ENCODE peak calls at places on chromosomes 2 and 18, in eight cellular contexts. T, C, A, F, N, D, I and Q are unnamed samples.

GRCh38 chr18:62625019-62625418 is 90.3 kb upstream of the PHLPP1 start:
- DNase-seq in I (no peak), A (no peak), C (no peak), T (peak), N (no peak), F (no peak), D (no peak), Q (no peak)

GRCh38 chr2:189362283-189362682 is 79.0 kb upstream of the WDR75 start:
- DNase-seq in N (no peak), A (no peak), D (no peak), T (no peak), F (no peak), C (no peak), I (no peak), Q (no peak)

GRCh38 chr2:133817680-133818566 is 249.7 kb upstream of the NCKAP5 start:
- DNase-seq in A (no peak), F (peak), N (no peak), D (no peak), C (peak), I (no peak), T (no peak), Q (no peak)

GRCh38 chr2:235116885-235117492 is 165.2 kb downstream of the SH3BP4 start:
- DNase-seq in N (no peak), D (no peak), A (no peak), I (peak), T (peak), C (no peak), F (peak), Q (no peak)

GRCh38 chr18:23231340-23232021 is 96.2 kb downstream of the CABLES1 start:
- DNase-seq in A (no peak), D (no peak), C (no peak), N (peak), I (peak), F (no peak), T (no peak), Q (no peak)

GRCh38 chr2:216578325-216578724 is 54.9 kb upstream of the IGFBP2 start:
- DNase-seq in I (no peak), F (no peak), A (no peak), D (no peak), C (no peak), T (no peak), N (no peak), Q (no peak)

GRCh38 chr2:237691200-237691907 is 64.0 kb downstream of the LRRFIP1 start:
- DNase-seq in F (no peak), C (no peak), I (peak), D (peak), N (no peak), T (peak), A (peak), Q (no peak)

GRCh38 chr18:45006934-45007333 is 326.2 kb downstream of the SETBP1 start:
- DNase-seq in T (no peak), N (no peak), D (no peak), A (no peak), C (no peak), I (no peak), F (no peak), Q (no peak)

GRCh38 chr2:56084117-56084936 is 99.5 kb upstream of the CCDC85A start:
- DNase-seq in T (no peak), A (no peak), I (no peak), N (no peak), D (no peak), F (no peak), C (no peak), Q (no peak)

GRCh38 chr2:199366406-199366805 is 91.3 kb downstream of the SATB2 start:
- DNase-seq in A (no peak), C (no peak), T (no peak), F (peak), D (no peak), I (no peak), N (no peak), Q (no peak)

GRCh38 chr2:86221066-86221684 is 21.9 kb downstream of the MRPL35 start:
- DNase-seq in F (peak), T (peak), I (peak), N (no peak), D (peak), C (peak), A (peak), Q (peak)

GRCh38 chr2:44110444-44110843 is 58.2 kb upstream of the PPM1B start:
- DNase-seq in N (no peak), F (no peak), I (no peak), D (no peak), A (no peak), C (no peak), T (no peak), Q (no peak)

GRCh38 chr2:231002641-231003040 is 6.7 kb downstream of the SPATA3 start:
- DNase-seq in N (no peak), T (no peak), C (no peak), F (no peak), D (no peak), A (no peak), I (no peak), Q (no peak)

GRCh38 chr2:73776869-73777519 is 2.9 kb downstream of the DUSP11 start:
- DNase-seq in N (no peak), D (no peak), I (no peak), T (no peak), A (no peak), C (no peak), F (no peak), Q (no peak)

DNA sequence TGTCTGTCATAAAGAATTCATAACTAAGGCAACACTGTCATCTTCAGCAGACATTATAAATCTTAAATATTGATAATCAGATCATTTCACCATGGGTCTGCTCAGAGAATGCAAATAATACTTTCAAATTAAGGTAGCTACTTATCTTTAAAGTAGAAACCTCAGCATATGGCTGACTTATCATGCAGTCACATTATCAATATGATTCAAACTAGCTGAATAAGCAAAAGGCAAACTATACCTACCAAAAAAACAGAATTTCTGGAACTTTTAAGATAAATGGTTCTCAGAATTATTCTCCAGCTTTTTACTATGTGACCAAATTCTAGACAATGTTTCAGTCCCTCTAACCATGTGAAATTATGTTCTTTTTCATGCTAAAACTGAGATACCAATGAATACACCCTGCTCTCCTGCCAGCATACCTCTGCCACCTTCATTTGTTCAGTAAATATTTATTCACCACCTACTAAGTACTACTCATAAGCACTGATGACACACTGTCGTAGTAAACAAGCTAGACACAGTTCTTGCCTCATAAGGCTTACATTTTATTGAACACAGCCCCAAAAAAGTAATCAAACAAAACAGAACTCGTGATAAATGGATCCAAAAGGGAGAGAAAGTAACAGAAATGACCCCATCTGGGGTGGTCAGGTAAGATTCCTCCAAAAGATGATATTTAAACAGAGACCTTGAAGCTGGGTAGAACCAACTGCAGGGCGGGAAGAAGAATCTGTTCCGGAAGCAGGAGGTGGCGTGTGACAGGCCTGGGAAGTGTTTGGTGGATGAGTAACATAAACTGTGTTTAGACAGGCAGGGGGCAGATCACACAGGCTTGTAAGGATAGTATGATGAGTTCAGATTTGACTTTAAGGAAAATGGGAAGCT is 17.7 kb downstream of the SPIRE1 start:
- DNase-seq in F (peak), T (no peak), N (no peak), C (peak), I (no peak), D (no peak), A (no peak), Q (no peak)
- TF ChIP-seq CTCF in F (peak), T (no peak), N (no peak), C (no peak), I (no peak), D (no peak), A (no peak), Q (no peak)

DNA sequence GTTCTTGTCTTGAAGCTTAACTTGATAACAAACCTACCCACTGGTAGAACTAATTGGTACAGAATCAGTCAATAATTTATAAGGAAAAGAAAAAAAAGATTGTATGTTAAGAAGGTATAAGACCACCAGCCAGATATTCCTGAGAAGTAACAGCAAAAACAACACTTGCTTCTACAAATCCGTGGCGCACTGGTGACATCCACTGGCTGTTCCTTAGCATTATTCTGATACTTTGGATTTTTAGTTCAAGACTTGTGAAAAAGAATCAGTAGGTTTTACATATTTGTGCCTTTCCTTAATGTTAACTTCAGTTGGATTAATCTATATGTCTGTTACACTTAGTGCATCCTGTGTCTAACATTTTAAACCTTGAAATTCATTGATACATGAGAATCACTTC is 141.8 kb downstream of the GRB14 start:
- DNase-seq in I (peak), A (peak), F (peak), D (peak), T (peak), C (no peak), N (peak), Q (peak)
- TF ChIP-seq CTCF in I (no peak), A (peak), F (peak), D (peak), T (peak), C (peak), N (peak), Q (peak)

GRCh38 chr2:67559156-67559555 is 162.0 kb downstream of the ETAA1 start:
- DNase-seq in I (no peak), F (no peak), C (no peak), T (no peak), A (no peak), D (no peak), N (no peak), Q (no peak)
- TF ChIP-seq CTCF in I (no peak), F (no peak), C (no peak), T (no peak), A (no peak), D (no peak), N (no peak), Q (no peak)

GRCh38 chr2:120221616-120222015 is 1.6 kb downstream of the TMEM185B start:
- DNase-seq in I (no peak), N (no peak), F (no peak), C (no peak), A (no peak), D (no peak), T (no peak), Q (no peak)

GRCh38 chr2:120224256-120224655 is 1.1 kb upstream of the TMEM185B start:
- DNase-seq in C (no peak), A (no peak), F (no peak), T (no peak), N (no peak), D (no peak), I (no peak), Q (no peak)

GRCh38 chr2:120222186-120223033 is 790 bp downstream of the TMEM185B start:
- DNase-seq in F (no peak), D (no peak), N (no peak), A (no peak), I (no peak), T (no peak), C (no peak), Q (no peak)

GRCh38 chr2:120224735-120225548 is 1.7 kb upstream of the TMEM185B start:
- DNase-seq in C (no peak), T (no peak), D (no peak), I (no peak), A (no peak), F (no peak), N (no peak), Q (no peak)

DNA sequence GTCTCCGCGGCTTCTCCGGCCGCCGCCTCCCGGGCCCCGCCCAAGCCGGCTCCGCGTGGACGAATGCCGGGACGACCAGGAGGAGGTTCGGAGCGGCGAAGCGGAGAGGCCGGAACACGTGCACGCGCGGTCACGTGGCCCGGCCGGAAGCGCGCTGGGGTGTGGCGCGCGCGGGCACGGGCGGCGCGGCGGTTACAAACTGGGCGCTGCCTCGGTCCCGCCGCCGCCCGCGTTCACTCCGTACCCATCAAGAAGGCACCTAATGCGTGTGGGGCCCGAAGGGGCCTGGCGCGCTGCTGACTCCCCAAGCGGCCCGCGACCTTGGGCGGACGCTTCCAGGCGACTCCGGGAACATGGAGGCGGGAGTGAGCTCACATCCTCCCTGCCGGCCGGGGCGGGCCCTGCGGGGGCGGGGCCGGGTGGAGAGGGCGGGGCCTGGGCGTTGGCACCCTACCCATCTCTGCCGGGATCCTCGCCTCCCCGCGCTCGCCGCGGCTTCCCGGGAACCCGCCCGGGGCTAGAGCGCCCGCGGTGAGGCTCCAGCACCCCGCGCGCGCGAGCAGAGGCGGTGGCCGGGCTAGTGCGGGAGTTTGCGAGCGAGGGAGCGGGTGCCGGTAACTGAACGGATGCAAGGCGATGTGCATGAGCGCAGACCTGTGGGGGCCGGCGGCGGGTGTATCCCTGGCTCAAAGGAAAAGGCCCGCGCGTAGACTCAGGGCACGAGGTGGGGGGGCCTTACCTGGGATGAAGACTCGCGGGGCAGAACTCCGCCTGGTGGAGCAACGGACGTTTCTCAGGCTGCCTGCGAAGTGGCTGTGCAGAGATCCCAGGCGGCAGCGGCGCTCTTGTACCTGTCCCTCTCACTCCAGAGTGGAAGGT is at the start of gene TMEM185B:
- DNase-seq in T (peak), N (peak), F (peak), A (peak), I (peak), D (peak), C (peak), Q (peak)
- TF ChIP-seq CTCF in T (peak), N (peak), F (peak), A (peak), I (peak), D (peak), C (peak), Q (peak)

GRCh38 chr18:38790303-38790702 is 1224.7 kb upstream of the CELF4 start:
- DNase-seq in I (no peak), T (peak), F (peak), N (no peak), C (no peak), D (no peak), A (no peak), Q (no peak)
- TF ChIP-seq CTCF in I (no peak), T (peak), F (peak), N (no peak), C (no peak), D (peak), A (peak), Q (no peak)

DNA sequence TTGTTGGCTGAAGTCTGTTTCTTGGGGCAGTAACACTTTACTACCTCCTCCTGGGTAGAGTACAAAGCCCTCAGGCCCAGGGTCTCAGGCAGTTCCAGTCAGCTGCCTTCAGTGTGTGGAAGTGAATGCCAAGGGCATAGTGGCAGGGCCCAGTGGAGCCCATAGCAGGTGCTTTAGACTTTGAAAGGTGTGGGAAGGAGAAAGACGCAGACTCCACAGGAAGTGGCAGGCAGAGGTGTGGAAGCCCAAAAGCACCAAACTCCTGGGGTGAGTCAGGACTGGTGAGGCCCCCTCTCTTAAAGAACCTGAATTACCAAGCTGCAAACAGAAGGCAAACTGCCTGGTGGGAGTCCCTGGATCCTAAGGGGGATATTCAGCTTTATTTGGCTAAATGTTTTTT is 45.3 kb downstream of the ADAM23 start:
- DNase-seq in F (no peak), C (no peak), T (no peak), I (no peak), N (no peak), A (no peak), D (no peak), Q (no peak)
- TF ChIP-seq CTCF in F (no peak), C (no peak), T (no peak), I (no peak), N (no peak), A (no peak), D (no peak), Q (no peak)

GRCh38 chr2:217956895-217957457 is 45.8 kb downstream of the TNS1 start:
- DNase-seq in I (no peak), C (no peak), N (no peak), D (no peak), A (no peak), F (no peak), T (no peak), Q (no peak)

GRCh38 chr2:217960351-217960750 is 42.4 kb downstream of the TNS1 start:
- DNase-seq in I (no peak), N (no peak), C (no peak), A (no peak), F (no peak), D (no peak), T (no peak), Q (no peak)

GRCh38 chr2:217958889-217959235 is 43.9 kb downstream of the TNS1 start:
- DNase-seq in N (no peak), A (no peak), I (no peak), T (no peak), D (no peak), F (no peak), C (no peak), Q (no peak)

GRCh38 chr2:217959723-217960122 is 43.1 kb downstream of the TNS1 start:
- DNase-seq in N (no peak), F (no peak), C (no peak), I (no peak), D (no peak), T (peak), A (no peak), Q (no peak)

GRCh38 chr2:217958206-217958888 is 44.4 kb downstream of the TNS1 start:
- DNase-seq in T (no peak), C (no peak), N (no peak), A (no peak), I (no peak), F (no peak), D (no peak), Q (no peak)
- TF ChIP-seq CTCF in T (no peak), C (no peak), N (no peak), A (no peak), I (no peak), F (no peak), D (no peak), Q (no peak)

GRCh38 chr2:180195847-180196246 is 188.8 kb upstream of the CWC22 start:
- DNase-seq in F (no peak), A (no peak), C (no peak), D (no peak), T (no peak), I (no peak), N (no peak), Q (no peak)
- TF ChIP-seq CTCF in F (no peak), A (no peak), C (no peak), D (no peak), T (no peak), I (no peak), N (no peak), Q (no peak)

GRCh38 chr2:29850794-29851193 is 70.6 kb downstream of the ALK start:
- DNase-seq in C (no peak), A (no peak), I (no peak), F (no peak), D (no peak), T (no peak), N (no peak), Q (no peak)

GRCh38 chr2:29855924-29856639 is 65.3 kb downstream of the ALK start:
- DNase-seq in C (no peak), A (no peak), F (no peak), N (no peak), T (no peak), D (no peak), I (no peak), Q (no peak)
- TF ChIP-seq CTCF in C (no peak), A (no peak), F (no peak), N (no peak), T (no peak), D (no peak), I (no peak), Q (no peak)

GRCh38 chr2:65436825-65437221 is 4.4 kb upstream of the SPRED2 start:
- DNase-seq in N (no peak), A (no peak), D (peak), I (no peak), T (peak), F (no peak), C (no peak), Q (no peak)

GRCh38 chr2:65436169-65436824 is 3.9 kb upstream of the SPRED2 start:
- DNase-seq in I (peak), D (peak), A (peak), F (peak), N (peak), T (peak), C (peak), Q (peak)

GRCh38 chr2:65434592-65435241 is 2.3 kb upstream of the SPRED2 start:
- DNase-seq in F (peak), N (no peak), T (no peak), D (no peak), I (no peak), C (no peak), A (no peak), Q (no peak)

GRCh38 chr2:65437392-65438135 is 5.2 kb upstream of the SPRED2 start:
- DNase-seq in T (peak), A (no peak), N (peak), I (no peak), C (no peak), F (no peak), D (no peak), Q (no peak)

GRCh38 chr2:65435625-65436168 is 3.3 kb upstream of the SPRED2 start:
- DNase-seq in F (peak), I (peak), D (peak), C (peak), T (peak), A (peak), N (peak), Q (peak)
- TF ChIP-seq CTCF in F (peak), I (no peak), D (no peak), C (no peak), T (no peak), A (no peak), N (peak), Q (no peak)